ENCODE peak calls at places on chromosomes 1 and 21, in eight cellular contexts. U is K562, L is fibroblast of lung, J is heart left ventricle, X is trophoblast cell, Z is left lung, P is GM23338, I is Peyer's patch. H is an unnamed sample.
A peak's percentile ranks its signal among the peaks of the same experiment; 100 is the strongest.

GRCh38 chr1:159933347-159933746 is 8.0 kb upstream of the TAGLN2 start:
- DNase-seq in U (no peak), L (no peak), J (no peak), X (peak; percentile 57), Z (no peak), P (no peak), I (no peak), H (no peak)

GRCh38 chr1:223006794-223007193 is 136.3 kb downstream of the TLR5 start:
- DNase-seq in U (no peak), L (no peak), J (no peak), X (no peak), Z (no peak), P (no peak), I (no peak), H (no peak)

GRCh38 chr1:98898901-98899300 is 105.8 kb downstream of the PLPPR5 start:
- DNase-seq in U (no peak), L (no peak), J (no peak), X (no peak), Z (no peak), P (no peak), I (no peak), H (no peak)

GRCh38 chr1:51506537-51506936 is 12.5 kb downstream of the EPS15 start:
- DNase-seq in U (no peak), L (peak; percentile 92), J (peak; percentile 17), X (peak; percentile 43), Z (no peak), P (no peak), I (no peak), H (no peak)

GRCh38 chr1:64006276-64007051 is 197.0 kb upstream of the UBE2U start:
- DNase-seq in U (peak; percentile 9), L (peak; percentile 82), J (peak; percentile 10), X (peak; percentile 79), Z (no peak), P (no peak), I (no peak), H (no peak)

GRCh38 chr1:42177551-42177981 is 13.0 kb upstream of the GUCA2A start:
- DNase-seq in U (no peak), L (peak; percentile 90), J (no peak), X (no peak), Z (peak; percentile 71), P (no peak), I (no peak), H (no peak)

GRCh38 chr1:12174789-12175455 is 8.1 kb downstream of the TNFRSF1B start:
- DNase-seq in U (peak; percentile 80), L (no peak), J (peak; percentile 82), X (no peak), Z (peak; percentile 70), P (no peak), I (peak; percentile 73), H (peak; percentile 88)

GRCh38 chr21:44531606-44532128 is 8.3 kb downstream of the KRTAP10-1 start:
- DNase-seq in U (no peak), L (no peak), J (no peak), X (no peak), Z (no peak), P (no peak), I (no peak), H (peak; percentile 39)

GRCh38 chr21:38171723-38172344 is 85.0 kb upstream of the KCNJ15 start:
- DNase-seq in U (no peak), L (peak; percentile 75), J (no peak), X (peak; percentile 93), Z (no peak), P (peak; percentile 78), I (no peak), H (peak; percentile 59)

GRCh38 chr1:112704511-112704907 is 2.4 kb downstream of the RHOC start:
- DNase-seq in U (no peak), L (no peak), J (no peak), X (no peak), Z (no peak), P (no peak), I (no peak), H (no peak)

GRCh38 chr1:182394055-182394775 is 2.6 kb upstream of the GLUL start:
- DNase-seq in U (no peak), L (no peak), J (no peak), X (no peak), Z (no peak), P (no peak), I (no peak), H (no peak)

GRCh38 chr1:203769505-203770343 is 4.7 kb downstream of the LAX1 start:
- DNase-seq in U (no peak), L (peak; percentile 93), J (peak; percentile 64), X (peak; percentile 74), Z (peak; percentile 75), P (no peak), I (peak; percentile 92), H (no peak)

GRCh38 chr1:219582310-219582709 is 30.6 kb downstream of the ZC3H11B start:
- DNase-seq in U (no peak), L (peak; percentile 80), J (no peak), X (no peak), Z (no peak), P (no peak), I (no peak), H (no peak)

GRCh38 chr21:16307256-16307655 is 577.5 kb downstream of the USP25 start:
- DNase-seq in U (no peak), L (no peak), J (no peak), X (no peak), Z (no peak), P (no peak), I (no peak), H (no peak)

GRCh38 chr1:18481190-18481920 is 625 bp downstream of the KLHDC7A start:
- DNase-seq in U (no peak), L (no peak), J (no peak), X (no peak), Z (no peak), P (no peak), I (no peak), H (no peak)

GRCh38 chr1:156500578-156500846 is at the start of gene MEF2D:
- DNase-seq in U (no peak), L (no peak), J (no peak), X (no peak), Z (no peak), P (no peak), I (no peak), H (no peak)

GRCh38 chr1:29931477-29932175 is 695.3 kb downstream of the PTPRU start:
- DNase-seq in U (no peak), L (no peak), J (no peak), X (no peak), Z (no peak), P (no peak), I (no peak), H (no peak)

GRCh38 chr1:38125837-38126520 is 79.4 kb upstream of the POU3F1 start:
- DNase-seq in U (no peak), L (no peak), J (no peak), X (peak; percentile 78), Z (no peak), P (no peak), I (no peak), H (no peak)

GRCh38 chr1:30244801-30245200 is 478.6 kb downstream of the MATN1 start:
- DNase-seq in U (no peak), L (no peak), J (no peak), X (no peak), Z (no peak), P (no peak), I (no peak), H (no peak)

GRCh38 chr1:86713477-86713876 is 9.1 kb downstream of the SH3GLB1 start:
- DNase-seq in U (no peak), L (no peak), J (no peak), X (no peak), Z (no peak), P (peak; percentile 10), I (no peak), H (no peak)

GRCh38 chr1:225360119-225360518 is 67.7 kb downstream of the LBR start:
- DNase-seq in U (no peak), L (no peak), J (no peak), X (no peak), Z (no peak), P (no peak), I (no peak), H (no peak)

GRCh38 chr21:36705679-36706481 is 7.0 kb downstream of the SIM2 start:
- DNase-seq in U (peak; percentile 59), L (no peak), J (no peak), X (no peak), Z (no peak), P (peak; percentile 80), I (peak; percentile 34), H (no peak)

GRCh38 chr21:28943631-28944030 is 49.0 kb downstream of the LTN1 start:
- DNase-seq in U (no peak), L (peak; percentile 9), J (no peak), X (no peak), Z (no peak), P (no peak), I (no peak), H (no peak)

GRCh38 chr21:46173573-46173972 is 10.7 kb downstream of the SPATC1L start:
- DNase-seq in U (no peak), L (no peak), J (no peak), X (no peak), Z (no peak), P (no peak), I (peak; percentile 33), H (no peak)

GRCh38 chr1:42282867-42283583 is 52.0 kb downstream of the FOXJ3 start:
- DNase-seq in U (no peak), L (peak; percentile 50), J (no peak), X (peak; percentile 81), Z (no peak), P (no peak), I (no peak), H (no peak)

GRCh38 chr1:167450843-167451242 is 67.5 kb downstream of the CD247 start:
- DNase-seq in U (no peak), L (no peak), J (no peak), X (no peak), Z (no peak), P (no peak), I (peak; percentile 42), H (no peak)
- H3K27ac ChIP-seq in U (no peak overlapping the region), L (no peak overlapping the region), J (no peak overlapping the region), X (no peak overlapping the region), Z (no peak overlapping the region), P (no peak overlapping the region), I (no peak overlapping the region), H (no peak overlapping the region)

DNA sequence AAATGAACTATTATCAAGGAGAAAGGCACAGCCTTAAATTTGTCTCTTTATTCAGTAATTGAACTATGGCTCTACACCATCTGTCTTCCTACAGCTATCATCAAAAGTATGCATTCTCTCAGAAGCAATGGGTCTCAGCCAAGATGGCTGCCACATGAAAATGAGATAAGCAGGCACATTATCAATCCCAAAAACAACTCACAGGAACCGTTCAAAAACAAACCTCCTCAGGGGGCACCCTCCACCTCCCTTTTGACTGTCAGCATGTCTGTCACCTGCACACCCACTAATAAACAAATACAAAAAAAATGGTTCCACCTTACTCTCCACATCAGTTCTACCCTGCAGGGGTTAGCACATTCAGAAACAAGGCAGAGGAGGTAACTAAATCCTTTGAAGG is 23.6 kb downstream of the KIAA0319L start:
- DNase-seq in U (peak; percentile 39), L (peak; percentile 23), J (no peak), X (no peak), Z (no peak), P (no peak), I (no peak), H (no peak)
- H3K4me1 ChIP-seq in U (no peaks in the 10 kb centered on the region), L (peaks cover 2% of the 10 kb centered on the region), J (peaks cover 5% of the 10 kb centered on the region), X (no peaks in the 10 kb centered on the region), Z (peaks cover 8% of the 10 kb centered on the region), P (peaks cover 47% of the 10 kb centered on the region), I (peaks cover 4% of the 10 kb centered on the region), H (peaks cover 4% of the 10 kb centered on the region)

GRCh38 chr1:45557422-45557944 is 6.9 kb downstream of the AKR1A1 start:
- DNase-seq in U (no peak), L (no peak), J (no peak), X (no peak), Z (no peak), P (no peak), I (no peak), H (peak; percentile 89)
- H3K27ac ChIP-seq in U (peak overlapping the region; percentile 34), L (no peak overlapping the region), J (no peak overlapping the region), X (no peak overlapping the region), Z (no peak overlapping the region), P (peak overlapping the region; percentile 69), I (no peak overlapping the region), H (peak overlapping the region; percentile 2)

GRCh38 chr1:93692983-93693591 is 11.4 kb upstream of the BCAR3 start:
- DNase-seq in U (no peak), L (peak; percentile 91), J (no peak), X (peak; percentile 79), Z (peak; percentile 61), P (no peak), I (no peak), H (peak; percentile 36)
- H3K4me1 ChIP-seq in U (no peaks in the 10 kb centered on the region), L (peaks cover 25% of the 10 kb centered on the region), J (no peaks in the 10 kb centered on the region), X (peaks cover 5% of the 10 kb centered on the region), Z (peaks cover 8% of the 10 kb centered on the region), P (peaks cover 15% of the 10 kb centered on the region), I (peaks cover 19% of the 10 kb centered on the region), H (peaks cover 44% of the 10 kb centered on the region)

H was measured in SJCRH30.